ENCODE peak calls at places on chromosomes 11 and 22, in four cellular contexts. D is K562, J is keratinocyte, F is endothelial cell of umbilical vein. A is an unnamed sample. For H3K9me1, the result is how much of the 10 kb centered on the place peaks cover.

GRCh38 chr22:32202539-32203180 is 2.2 kb downstream of the RFPL2 start:
- DNase-seq in J (no peak), F (peak), D (peak), A (peak)

GRCh38 chr22:47837703-47838102 is 1075.3 kb downstream of the TBC1D22A start:
- DNase-seq in J (no peak), F (no peak), D (peak), A (no peak)

GRCh38 chr11:119764108-119764874 is 35.3 kb upstream of the NECTIN1 start:
- DNase-seq in J (no peak), F (no peak), D (no peak), A (peak)

GRCh38 chr11:88151866-88152265 is 23.4 kb downstream of the RAB38 start:
- DNase-seq in D (no peak), F (no peak), J (no peak), A (no peak)

GRCh38 chr11:120236169-120237107 is 3.5 kb upstream of the POU2F3 start:
- DNase-seq in D (peak), J (peak), F (no peak), A (peak)

GRCh38 chr22:30947821-30948454 is 20.6 kb downstream of the MORC2 start:
- DNase-seq in D (peak), J (no peak), F (peak), A (peak)

GRCh38 chr11:66335531-66336233 is 552 bp downstream of the RIN1 start:
- DNase-seq in F (peak), J (no peak), D (no peak), A (peak)

GRCh38 chr11:75429902-75430691 is 2.9 kb downstream of the KLHL35 start:
- DNase-seq in J (no peak), F (peak), D (no peak), A (peak)

GRCh38 chr22:46788426-46789168 is 26.1 kb downstream of the TBC1D22A start:
- DNase-seq in J (no peak), F (no peak), D (no peak), A (no peak)

GRCh38 chr11:120627535-120628163 is 116.1 kb downstream of the GRIK4 start:
- DNase-seq in J (no peak), F (no peak), D (no peak), A (no peak)

GRCh38 chr11:18527512-18527911 is 770 bp upstream of the TSG101 start:
- DNase-seq in J (no peak), D (no peak), F (peak), A (peak)

GRCh38 chr11:12362857-12363256 is 14.5 kb upstream of the PARVA start:
- DNase-seq in F (no peak), D (no peak), J (no peak), A (no peak)
- TF ChIP-seq CTCF in F (no peak), D (no peak), J (no peak), A (no peak)

DNA sequence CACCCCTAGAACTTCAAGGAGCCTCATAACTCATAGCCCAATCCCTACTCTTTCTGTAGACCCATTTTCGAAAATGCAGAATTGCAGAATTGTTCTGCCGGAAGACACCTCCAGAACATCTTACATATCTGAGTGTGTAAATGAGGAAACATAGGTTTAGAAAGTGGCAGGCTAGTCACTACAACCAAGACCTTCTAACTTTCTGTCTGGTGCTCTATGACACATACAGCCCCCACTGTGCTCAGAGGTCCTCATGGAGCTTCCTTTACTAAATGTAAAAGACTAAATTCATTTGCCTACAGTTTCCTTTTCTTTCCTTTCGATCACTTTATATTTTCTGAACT is 132.1 kb upstream of the DDI1 start:
- DNase-seq in F (no peak), J (no peak), D (no peak), A (no peak)
- H3K4me2 ChIP-seq in F (no peak), J (no peak), D (no peak), A (no peak)

DNA sequence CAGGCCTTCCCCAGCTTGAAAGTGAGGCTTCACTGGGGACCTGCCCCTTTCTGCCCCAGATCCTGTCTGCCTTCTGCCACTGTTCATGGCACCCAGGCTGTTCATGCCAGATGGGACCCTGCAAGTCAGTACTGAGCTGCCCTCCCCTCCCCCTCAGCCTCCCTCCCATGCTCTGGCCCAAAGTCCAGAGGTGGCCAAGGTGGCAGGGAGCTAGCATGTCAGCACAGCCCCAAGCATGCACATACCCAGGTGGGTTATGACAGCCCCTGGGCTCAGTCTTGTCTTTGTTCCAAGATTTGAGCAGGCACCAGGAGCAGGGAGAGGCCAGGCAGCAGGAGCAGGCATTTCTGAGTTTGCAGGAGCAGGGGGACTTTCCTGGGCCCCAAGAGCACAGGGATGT is 44.1 kb downstream of the DDIAS start:
- DNase-seq in F (no peak), D (no peak), J (no peak), A (no peak)
- H3K9me1 ChIP-seq in F (under half), D (under half), J (under half), A (under half)

GRCh38 chr11:15258433-15259350 is 144.0 kb downstream of the INSC start:
- DNase-seq in J (no peak), F (no peak), D (no peak), A (peak)
- TF ChIP-seq CTCF in J (peak), F (no peak), D (no peak), A (peak)

DNA sequence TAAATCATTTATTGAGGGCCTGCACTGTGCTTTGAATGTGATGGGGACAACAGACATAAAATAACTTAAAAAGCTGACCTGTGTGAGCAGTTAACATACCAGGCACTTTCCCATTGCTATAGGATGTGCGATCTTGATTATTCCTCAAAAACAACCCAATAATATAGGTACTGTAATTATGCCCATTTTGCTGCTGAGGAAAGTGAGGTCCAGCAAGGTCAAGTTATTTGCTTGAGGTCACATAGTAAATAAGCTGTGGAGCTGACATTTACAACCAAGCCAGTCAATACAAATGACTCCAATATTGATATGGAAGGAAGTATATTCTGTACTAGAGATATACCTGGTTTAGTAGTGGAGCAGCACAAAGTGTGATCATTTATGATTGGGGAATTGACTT is 96.2 kb downstream of the TEAD1 start:
- DNase-seq in D (no peak), J (no peak), F (no peak), A (no peak)
- H3K4me2 ChIP-seq in D (no peak), J (peak), F (no peak), A (peak)

GRCh38 chr22:36662981-36663380 is 40.6 kb downstream of the CACNG2 start:
- DNase-seq in F (no peak), J (no peak), D (no peak), A (no peak)
- H3K9me1 ChIP-seq in F (under half), J (under half), D (under half), A (under half)

DNA sequence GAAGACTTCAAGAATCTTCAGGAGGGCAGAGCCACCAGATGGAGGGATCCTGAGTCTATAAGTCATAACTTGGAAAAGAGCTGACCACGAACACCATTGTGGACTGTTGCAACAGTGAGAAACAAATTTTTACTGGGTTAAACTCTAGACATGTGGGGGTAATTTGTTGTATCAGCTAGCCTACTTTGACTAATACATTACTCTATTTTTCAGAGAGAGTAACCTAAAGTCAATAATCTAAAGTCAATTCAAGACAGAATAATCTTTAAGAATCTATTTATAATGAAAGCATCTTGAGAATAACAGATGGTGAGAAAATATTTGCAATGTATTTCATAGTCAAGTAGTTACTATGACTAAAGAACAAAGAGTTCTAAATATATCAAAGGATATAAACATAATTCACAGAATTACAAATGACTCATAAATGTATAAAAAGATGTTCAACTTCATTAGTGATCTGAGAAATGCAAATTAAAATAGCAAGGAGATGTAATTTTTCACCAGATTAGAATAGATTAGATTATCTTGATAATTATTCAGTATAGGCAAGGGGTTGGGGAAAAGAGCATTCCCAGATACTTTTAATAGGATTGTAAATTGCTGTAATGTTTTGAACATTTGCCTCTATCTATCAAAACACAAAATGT is 29.9 kb upstream of the PAMR1 start:
- DNase-seq in F (no peak), D (no peak), J (no peak), A (peak)
- TF ChIP-seq CTCF in F (no peak), D (no peak), J (no peak), A (no peak)

GRCh38 chr11:23990346-23990745 is 506.5 kb upstream of the LUZP2 start:
- DNase-seq in J (no peak), D (no peak), F (no peak), A (peak)
- H3K4me2 ChIP-seq in J (no peak), D (no peak), F (no peak), A (peak)

A was measured in IMR-90.